ENCODE peak calls at places on chromosomes 6 and 20, in eight cellular contexts. X is neural crest cell, D is choroid plexus epithelial cell, F is HFFc6, N is suprapubic skin, Z is endothelial cell, Y is esophagus squamous epithelium, L is B cell. B is an unnamed sample.

GRCh38 chr6:20837189-20837588 is 302.9 kb downstream of the CDKAL1 start:
- DNase-seq in X (no peak), D (no peak), F (no peak), N (no peak), Z (no peak), Y (no peak), L (no peak), B (no peak)

GRCh38 chr20:33139467-33139866 is 28.5 kb upstream of the BPIFA2 start:
- DNase-seq in X (no peak), D (no peak), F (no peak), N (no peak), Z (no peak), Y (no peak), L (no peak), B (no peak)

GRCh38 chr20:31833931-31834521 is 11.4 kb downstream of the FOXS1 start:
- DNase-seq in X (peak; percentile 53), D (no peak), F (no peak), N (no peak), Z (no peak), Y (no peak), L (no peak), B (no peak)

GRCh38 chr6:73452107-73452461 is at the start of gene CGAS:
- DNase-seq in X (no peak), D (peak; percentile 51), F (peak; percentile 53), N (peak; percentile 81), Z (no peak), Y (peak; percentile 46), L (peak; percentile 74), B (peak; percentile 68)

GRCh38 chr6:89050155-89050554 is 30.4 kb upstream of the PNRC1 start:
- DNase-seq in X (no peak), D (peak; percentile 67), F (no peak), N (peak; percentile 71), Z (no peak), Y (no peak), L (no peak), B (peak; percentile 95)

GRCh38 chr6:144581807-144582537 is 296.8 kb downstream of the UTRN start:
- DNase-seq in X (no peak), D (peak; percentile 69), F (peak; percentile 37), N (no peak), Z (peak; percentile 23), Y (no peak), L (no peak), B (peak; percentile 43)

GRCh38 chr6:3281669-3282460 is 23.1 kb downstream of the PSMG4 start:
- DNase-seq in X (no peak), D (peak; percentile 90), F (peak; percentile 91), N (peak; percentile 61), Z (no peak), Y (no peak), L (no peak), B (peak; percentile 97)

GRCh38 chr6:30322527-30323501 is 3.9 kb upstream of the TRIM39 start:
- DNase-seq in X (no peak), D (peak; percentile 51), F (peak; percentile 77), N (no peak), Z (no peak), Y (no peak), L (no peak), B (peak; percentile 41)

GRCh38 chr20:19789446-19789845 is 31.4 kb downstream of the RIN2 start:
- DNase-seq in X (no peak), D (no peak), F (no peak), N (no peak), Z (no peak), Y (no peak), L (no peak), B (no peak)

GRCh38 chr20:42747765-42748411 is 441.8 kb downstream of the PTPRT start:
- DNase-seq in X (no peak), D (no peak), F (no peak), N (no peak), Z (no peak), Y (no peak), L (no peak), B (no peak)

GRCh38 chr6:8908638-8909037 is 473.3 kb upstream of the SLC35B3 start:
- DNase-seq in X (no peak), D (no peak), F (no peak), N (no peak), Z (no peak), Y (no peak), L (no peak), B (no peak)

DNA sequence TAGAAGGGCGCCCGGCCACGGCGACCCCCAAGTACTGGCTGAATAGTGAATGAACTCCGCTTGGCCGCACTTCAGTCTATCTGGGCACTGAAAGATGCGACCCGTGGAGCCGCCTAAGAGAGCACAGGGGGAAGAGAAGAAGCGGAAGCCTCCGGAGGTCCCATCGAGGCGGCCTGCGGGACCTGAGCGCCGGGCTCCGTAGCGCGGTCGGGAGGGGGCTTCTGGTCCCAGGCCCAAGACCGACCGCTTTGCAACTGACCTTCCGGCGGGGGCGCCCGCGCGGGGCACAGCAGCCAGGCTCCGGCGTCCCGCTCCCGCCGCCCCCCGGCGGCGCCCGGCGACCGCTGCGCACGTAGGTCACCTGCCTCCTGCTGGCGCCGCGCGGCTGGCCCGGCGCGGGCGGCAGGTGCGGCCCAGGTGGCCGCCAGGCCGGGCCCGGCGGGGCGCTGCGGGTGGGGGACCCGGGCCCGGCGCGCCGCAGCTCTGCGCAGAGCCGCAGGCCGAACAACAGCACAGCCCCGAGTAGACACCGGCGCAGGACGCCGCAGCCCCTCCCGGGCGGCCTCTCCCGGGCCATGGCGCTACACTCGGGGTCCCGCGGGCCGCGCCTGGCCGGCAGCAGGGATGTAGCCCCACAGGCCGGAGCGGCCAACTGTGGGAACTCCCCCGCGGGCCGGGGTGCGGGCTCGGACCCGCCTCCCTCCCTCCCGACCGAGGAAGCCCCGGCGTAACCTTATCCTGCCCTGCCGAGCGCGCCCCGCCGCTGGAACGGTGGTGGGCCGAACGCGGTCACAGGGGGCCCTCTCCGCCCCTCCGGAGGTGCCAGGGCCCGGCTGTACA is at the start of gene METTL24:
- DNase-seq in X (peak; percentile 40), D (no peak), F (no peak), N (no peak), Z (peak; percentile 32), Y (no peak), L (no peak), B (no peak)
- TF ChIP-seq CTCF in X (peak; percentile 29), D (no peak), F (no peak), N (no peak), Z (no peak), Y (no peak), L (no peak), B (no peak)

GRCh38 chr20:1119128-1119505 is 715 bp downstream of the PSMF1 start:
- DNase-seq in X (no peak), D (no peak), F (no peak), N (no peak), Z (no peak), Y (no peak), L (no peak), B (no peak)

GRCh38 chr20:1121439-1121838 is 3.0 kb downstream of the PSMF1 start:
- DNase-seq in X (no peak), D (no peak), F (no peak), N (no peak), Z (no peak), Y (no peak), L (no peak), B (peak; percentile 12)

GRCh38 chr20:1118004-1118335 is 432 bp upstream of the PSMF1 start:
- DNase-seq in X (no peak), D (no peak), F (no peak), N (no peak), Z (no peak), Y (no peak), L (no peak), B (no peak)

GRCh38 chr20:1119524-1119923 is 1.1 kb downstream of the PSMF1 start:
- DNase-seq in X (no peak), D (no peak), F (no peak), N (no peak), Z (no peak), Y (no peak), L (no peak), B (no peak)

DNA sequence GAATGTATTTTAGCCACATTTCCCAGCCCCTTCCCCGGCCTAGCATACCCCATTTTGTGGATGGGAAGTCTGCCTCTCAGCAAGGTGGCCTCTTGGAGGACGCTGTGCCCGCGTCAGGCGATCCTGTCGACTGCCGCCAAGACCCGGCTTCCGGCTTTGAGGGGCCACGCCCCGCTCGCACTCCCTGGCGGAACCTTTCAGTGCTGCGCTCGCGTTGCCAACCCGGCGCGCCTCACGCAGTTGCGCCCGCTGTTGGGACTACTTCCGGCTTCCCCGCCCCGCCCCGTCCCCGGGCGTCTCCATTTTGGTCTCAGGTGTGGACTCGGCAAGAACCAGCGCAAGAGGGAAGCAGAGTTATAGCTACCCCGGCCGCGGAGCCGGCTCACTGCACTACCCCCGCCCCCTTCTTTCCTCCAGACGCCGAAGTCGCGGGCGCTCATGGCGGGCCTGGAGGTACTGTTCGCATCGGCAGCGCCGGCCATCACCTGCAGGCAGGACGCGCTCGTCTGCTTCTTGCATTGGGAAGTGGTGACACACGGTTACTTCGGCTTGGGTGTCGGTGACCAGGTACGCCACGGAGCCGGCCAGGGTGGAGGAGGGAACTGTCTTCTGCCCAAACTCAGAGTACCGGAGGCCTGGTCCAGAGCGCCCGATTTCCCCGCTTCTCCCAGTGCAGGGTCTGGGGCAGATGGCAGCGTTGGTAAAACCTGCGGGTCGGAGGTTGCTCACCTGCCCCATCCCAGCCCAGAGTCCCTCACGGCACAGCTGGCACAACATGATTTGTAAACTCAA is at the start of gene PSMF1:
- DNase-seq in X (peak; percentile 93), D (peak; percentile 92), F (peak; percentile 89), N (peak; percentile 96), Z (peak; percentile 96), Y (peak; percentile 72), L (peak; percentile 95), B (peak; percentile 88)
- TF ChIP-seq CTCF in X (no peak), D (peak; percentile 6), F (peak; percentile 51), N (peak; percentile 14), Z (no peak), Y (no peak), L (no peak), B (no peak)

GRCh38 chr6:90495216-90495817 is 91.6 kb downstream of the MAP3K7 start:
- DNase-seq in X (no peak), D (no peak), F (no peak), N (no peak), Z (no peak), Y (no peak), L (no peak), B (no peak)

GRCh38 chr6:90492369-90492768 is 94.5 kb downstream of the MAP3K7 start:
- DNase-seq in X (no peak), D (no peak), F (no peak), N (no peak), Z (no peak), Y (no peak), L (no peak), B (no peak)

GRCh38 chr6:90493332-90493731 is 93.5 kb downstream of the MAP3K7 start:
- DNase-seq in X (no peak), D (peak; percentile 53), F (no peak), N (no peak), Z (no peak), Y (no peak), L (no peak), B (peak; percentile 71)

GRCh38 chr6:90494067-90494773 is 92.7 kb downstream of the MAP3K7 start:
- DNase-seq in X (no peak), D (peak; percentile 22), F (no peak), N (no peak), Z (no peak), Y (no peak), L (no peak), B (peak; percentile 22)

GRCh38 chr6:90492798-90493197 is 94.1 kb downstream of the MAP3K7 start:
- DNase-seq in X (no peak), D (no peak), F (no peak), N (no peak), Z (no peak), Y (no peak), L (no peak), B (no peak)
- TF ChIP-seq CTCF in X (no peak), D (no peak), F (no peak), N (no peak), Z (no peak), Y (no peak), L (no peak), B (no peak)

GRCh38 chr6:98824163-98824906 is 10.0 kb upstream of the POU3F2 start:
- DNase-seq in X (peak; percentile 26), D (no peak), F (no peak), N (no peak), Z (peak; percentile 40), Y (no peak), L (no peak), B (no peak)
- TF ChIP-seq CTCF in X (no peak), D (no peak), F (no peak), N (no peak), Z (no peak), Y (no peak), L (no peak), B (no peak)